ENCODE peak calls at places on chromosomes 3 and 15, in five cellular contexts. K, Y, G, J and Q are unnamed samples.

GRCh38 chr3:14463330-14464216 is 61.2 kb downstream of the SLC6A6 start:
- DNase-seq in K (no peak), Y (peak; percentile 50), G (no peak), J (no peak), Q (no peak)

GRCh38 chr15:81161851-81162250 is 27.8 kb downstream of the CFAP161 start:
- DNase-seq in K (no peak), Y (no peak), G (no peak), J (no peak), Q (no peak)

GRCh38 chr15:70608156-70608555 is 155.2 kb downstream of the UACA start:
- DNase-seq in K (no peak), Y (no peak), G (peak; percentile 46), J (no peak), Q (no peak)

GRCh38 chr15:72751751-72752455 is 31.7 kb downstream of the ADPGK start:
- DNase-seq in K (no peak), Y (peak; percentile 10), G (no peak), J (peak; percentile 43), Q (no peak)

GRCh38 chr15:31352911-31353811 is 26.5 kb downstream of the KLF13 start:
- DNase-seq in K (peak; percentile 47), Y (peak; percentile 92), G (peak; percentile 96), J (peak; percentile 77), Q (no peak)

GRCh38 chr15:92393994-92394326 is 279 bp downstream of the ST8SIA2 start:
- DNase-seq in K (no peak), Y (no peak), G (peak; percentile 14), J (no peak), Q (no peak)

GRCh38 chr3:161423911-161424522 is 52.7 kb upstream of the SPTSSB start:
- DNase-seq in K (no peak), Y (no peak), G (no peak), J (no peak), Q (no peak)

GRCh38 chr15:69140306-69140705 is 20.1 kb upstream of the GLCE start:
- DNase-seq in K (no peak), Y (no peak), G (no peak), J (no peak), Q (peak; percentile 31)

GRCh38 chr15:81722982-81723381 is 322.8 kb downstream of the MEX3B start:
- DNase-seq in K (no peak), Y (no peak), G (no peak), J (no peak), Q (no peak)

GRCh38 chr3:98980915-98981596 is 79.6 kb upstream of the DCBLD2 start:
- DNase-seq in K (peak; percentile 87), Y (no peak), G (no peak), J (no peak), Q (no peak)

GRCh38 chr3:153596402-153596801 is 434.4 kb downstream of the RAP2B start:
- DNase-seq in K (no peak), Y (no peak), G (no peak), J (no peak), Q (no peak)

GRCh38 chr3:164458986-164459385 is 619.3 kb downstream of the SI start:
- DNase-seq in K (peak; percentile 43), Y (no peak), G (no peak), J (no peak), Q (no peak)

GRCh38 chr3:64827391-64827790 is 139.6 kb upstream of the ADAMTS9 start:
- DNase-seq in K (no peak), Y (no peak), G (no peak), J (no peak), Q (no peak)

GRCh38 chr15:63030101-63030528 is 12.4 kb upstream of the TPM1 start:
- DNase-seq in K (no peak), Y (no peak), G (no peak), J (no peak), Q (no peak)

GRCh38 chr3:176579741-176580185 is 617.5 kb downstream of the TBL1XR1 start:
- DNase-seq in K (peak; percentile 34), Y (no peak), G (no peak), J (no peak), Q (no peak)

GRCh38 chr3:10192953-10193691 is 28.4 kb downstream of the IRAK2 start:
- DNase-seq in K (peak; percentile 99), Y (peak; percentile 77), G (peak; percentile 84), J (peak; percentile 82), Q (no peak)

GRCh38 chr3:29940759-29941319 is 660.0 kb downstream of the RBMS3 start:
- DNase-seq in K (no peak), Y (no peak), G (no peak), J (no peak), Q (no peak)

GRCh38 chr3:184538600-184539431 is 22.8 kb upstream of the EPHB3 start:
- DNase-seq in K (no peak), Y (no peak), G (peak; percentile 39), J (no peak), Q (no peak)

GRCh38 chr3:42020681-42021307 is 58.9 kb upstream of the ULK4 start:
- DNase-seq in K (no peak), Y (no peak), G (no peak), J (no peak), Q (no peak)

GRCh38 chr15:51672100-51672731 is 9.1 kb upstream of the SCG3 start:
- DNase-seq in K (no peak), Y (no peak), G (no peak), J (no peak), Q (no peak)

GRCh38 chr3:53113293-53114010 is 16.8 kb downstream of the RFT1 start:
- DNase-seq in K (no peak), Y (peak; percentile 91), G (peak; percentile 88), J (no peak), Q (no peak)

GRCh38 chr3:55089211-55089610 is 161.4 kb upstream of the LRTM1 start:
- DNase-seq in K (no peak), Y (no peak), G (no peak), J (no peak), Q (no peak)

GRCh38 chr3:69441028-69441427 is 55.1 kb upstream of the FRMD4B start:
- DNase-seq in K (no peak), Y (no peak), G (no peak), J (no peak), Q (no peak)

GRCh38 chr15:78681306-78682012 is 40.4 kb upstream of the CHRNB4 start:
- DNase-seq in K (no peak), Y (no peak), G (peak; percentile 28), J (no peak), Q (no peak)

GRCh38 chr15:41512512-41513281 is 930 bp downstream of the LTK start:
- DNase-seq in K (no peak), Y (peak; percentile 23), G (no peak), J (peak; percentile 54), Q (no peak)

GRCh38 chr3:178245385-178245778 is 290.9 kb upstream of the KCNMB2 start:
- DNase-seq in K (no peak), Y (no peak), G (no peak), J (no peak), Q (no peak)

GRCh38 chr3:122021811-122022401 is at the start of gene ILDR1:
- DNase-seq in K (no peak), Y (peak; percentile 71), G (no peak), J (peak; percentile 59), Q (peak; percentile 36)

GRCh38 chr3:97882975-97883598 is 61.3 kb downstream of the CRYBG3 start:
- DNase-seq in K (no peak), Y (peak; percentile 12), G (no peak), J (no peak), Q (peak; percentile 16)

GRCh38 chr15:45743309-45744041 is 108.6 kb downstream of the SQOR start:
- DNase-seq in K (no peak), Y (no peak), G (no peak), J (no peak), Q (no peak)

GRCh38 chr15:45521596-45522167 is 873 bp downstream of the SLC30A4 start:
- DNase-seq in K (no peak), Y (no peak), G (no peak), J (no peak), Q (peak; percentile 32)

GRCh38 chr15:80210612-80211554 is 41.1 kb downstream of the CTXND1 start:
- DNase-seq in K (no peak), Y (no peak), G (no peak), J (no peak), Q (no peak)

GRCh38 chr3:155556531-155556930 is 188.3 kb downstream of the PLCH1 start:
- DNase-seq in K (no peak), Y (no peak), G (no peak), J (no peak), Q (no peak)

GRCh38 chr3:171458857-171459129 is 1.4 kb downstream of the TNIK start:
- DNase-seq in K (no peak), Y (no peak), G (no peak), J (no peak), Q (no peak)

GRCh38 chr3:171459130-171459941 is 869 bp downstream of the TNIK start:
- DNase-seq in K (no peak), Y (peak; percentile 60), G (peak; percentile 55), J (peak; percentile 49), Q (peak; percentile 33)

GRCh38 chr3:171459942-171460225 is 321 bp downstream of the TNIK start:
- DNase-seq in K (no peak), Y (no peak), G (peak; percentile 54), J (no peak), Q (no peak)

GRCh38 chr3:171461087-171461917 is 1.1 kb upstream of the TNIK start:
- DNase-seq in K (no peak), Y (peak; percentile 54), G (peak; percentile 64), J (no peak), Q (no peak)

GRCh38 chr3:171460226-171461086 is at the start of gene TNIK:
- DNase-seq in K (peak; percentile 78), Y (peak; percentile 97), G (peak; percentile 94), J (peak; percentile 88), Q (peak; percentile 80)
- TF ChIP-seq CTCF in K (peak; percentile 21), Y (peak; percentile 11), G (peak; percentile 21), J (peak; percentile 40), Q (no peak)

GRCh38 chr3:151305081-151305777 is 11.4 kb downstream of the GPR87 start:
- DNase-seq in K (peak; percentile 97), Y (peak; percentile 58), G (peak; percentile 54), J (no peak), Q (peak; percentile 92)
- TF ChIP-seq CTCF in K (peak; percentile 54), Y (no peak), G (no peak), J (no peak), Q (peak; percentile 32)

GRCh38 chr3:47380026-47380600 is 708 bp upstream of the PTPN23 start:
- DNase-seq in K (no peak), Y (no peak), G (no peak), J (no peak), Q (no peak)
- TF ChIP-seq CTCF in K (peak; percentile 1), Y (no peak), G (no peak), J (no peak), Q (no peak)

GRCh38 chr15:89863918-89864317 is 29.9 kb downstream of the AP3S2 start:
- DNase-seq in K (no peak), Y (no peak), G (no peak), J (no peak), Q (no peak)

GRCh38 chr15:89860851-89861360 is 32.9 kb downstream of the AP3S2 start:
- DNase-seq in K (no peak), Y (no peak), G (no peak), J (no peak), Q (peak; percentile 27)

GRCh38 chr15:89860446-89860845 is 33.3 kb downstream of the AP3S2 start:
- DNase-seq in K (no peak), Y (no peak), G (no peak), J (no peak), Q (no peak)

GRCh38 chr15:89870688-89871288 is 23.0 kb downstream of the AP3S2 start:
- DNase-seq in K (no peak), Y (no peak), G (no peak), J (no peak), Q (no peak)

GRCh38 chr15:89864958-89865739 is 28.6 kb downstream of the AP3S2 start:
- DNase-seq in K (no peak), Y (no peak), G (no peak), J (no peak), Q (no peak)
- TF ChIP-seq CTCF in K (no peak), Y (no peak), G (no peak), J (no peak), Q (no peak)

GRCh38 chr3:138426211-138426610 is 8.2 kb upstream of the ESYT3 start:
- DNase-seq in K (no peak), Y (no peak), G (no peak), J (no peak), Q (no peak)
- TF ChIP-seq CTCF in K (peak; percentile 61), Y (no peak), G (peak; percentile 47), J (no peak), Q (no peak)